ENCODE peak calls at places on chromosomes 5 and 9, in seven cellular contexts. X, F, Q, M, B, E and V are unnamed samples.

GRCh38 chr5:68534131-68534940 is 318.8 kb downstream of the PIK3R1 start:
- DNase-seq in X (no peak), F (peak), Q (no peak), M (no peak), B (peak), E (no peak), V (peak)

GRCh38 chr5:95261369-95262175 is 23.3 kb downstream of the MCTP1 start:
- DNase-seq in X (no peak), F (no peak), Q (peak), M (no peak), B (peak), E (no peak), V (no peak)

GRCh38 chr5:167049043-167049663 is 1242.3 kb upstream of the WWC1 start:
- DNase-seq in X (peak), F (peak), Q (peak), M (no peak), B (peak), E (no peak), V (peak)

GRCh38 chr5:92560698-92561361 is 1020.2 kb downstream of the NR2F1-AS1 start:
- DNase-seq in X (peak), F (no peak), Q (no peak), M (no peak), B (no peak), E (peak), V (no peak)

GRCh38 chr5:161412792-161413191 is 133.7 kb downstream of the GABRB2 start:
- DNase-seq in X (no peak), F (no peak), Q (no peak), M (no peak), B (no peak), E (no peak), V (no peak)

GRCh38 chr5:10863763-10864383 is 102.8 kb upstream of the DAP start:
- DNase-seq in X (peak), F (peak), Q (peak), M (peak), B (peak), E (peak), V (peak)

GRCh38 chr9:113566712-113567071 is 103.2 kb downstream of the RGS3 start:
- DNase-seq in X (no peak), F (peak), Q (no peak), M (no peak), B (no peak), E (no peak), V (no peak)

GRCh38 chr5:148615644-148616283 is 38.6 kb downstream of the HTR4 start:
- DNase-seq in X (no peak), F (no peak), Q (no peak), M (no peak), B (no peak), E (no peak), V (no peak)

GRCh38 chr9:133870598-133871595 is 121.2 kb downstream of the VAV2 start:
- DNase-seq in X (no peak), F (no peak), Q (no peak), M (no peak), B (no peak), E (no peak), V (no peak)

GRCh38 chr5:119486-120097 is 27.6 kb downstream of the PLEKHG4B start:
- DNase-seq in X (no peak), F (no peak), Q (no peak), M (no peak), B (no peak), E (no peak), V (no peak)

GRCh38 chr9:131275332-131276106 is 791 bp downstream of the FAM78A start:
- DNase-seq in X (no peak), F (no peak), Q (peak), M (no peak), B (peak), E (no peak), V (no peak)

GRCh38 chr9:101569736-101570501 is 24.9 kb downstream of the PPP3R2 start:
- DNase-seq in X (no peak), F (no peak), Q (peak), M (no peak), B (no peak), E (no peak), V (no peak)

GRCh38 chr5:154520861-154521453 is 42.9 kb upstream of the HAND1 start:
- DNase-seq in X (peak), F (peak), Q (peak), M (no peak), B (peak), E (peak), V (peak)

GRCh38 chr5:15794117-15794985 is 294.4 kb downstream of the FBXL7 start:
- DNase-seq in X (no peak), F (peak), Q (no peak), M (no peak), B (no peak), E (no peak), V (no peak)

GRCh38 chr9:137759649-137760321 is 117.8 kb upstream of the CACNA1B start:
- DNase-seq in X (no peak), F (no peak), Q (no peak), M (no peak), B (no peak), E (no peak), V (no peak)

GRCh38 chr5:155147222-155147621 is 133.7 kb downstream of the KIF4B start:
- DNase-seq in X (no peak), F (peak), Q (no peak), M (no peak), B (no peak), E (no peak), V (peak)

GRCh38 chr5:154476343-154477213 is 1.4 kb downstream of the HAND1 start:
- DNase-seq in X (no peak), F (no peak), Q (no peak), M (no peak), B (no peak), E (no peak), V (no peak)

GRCh38 chr9:89596937-89597555 is 7.8 kb upstream of the GADD45G start:
- DNase-seq in X (no peak), F (no peak), Q (no peak), M (no peak), B (no peak), E (no peak), V (no peak)

GRCh38 chr5:2879701-2880100 is 128.2 kb upstream of the IRX2 start:
- DNase-seq in X (no peak), F (no peak), Q (no peak), M (no peak), B (no peak), E (no peak), V (no peak)

GRCh38 chr5:17952231-17952630 is 318.0 kb downstream of the TAF11L14 start:
- DNase-seq in X (no peak), F (no peak), Q (no peak), M (no peak), B (no peak), E (no peak), V (no peak)

GRCh38 chr9:136265561-136266355 is 20.1 kb upstream of the QSOX2 start:
- DNase-seq in X (no peak), F (no peak), Q (no peak), M (no peak), B (no peak), E (no peak), V (no peak)

DNA sequence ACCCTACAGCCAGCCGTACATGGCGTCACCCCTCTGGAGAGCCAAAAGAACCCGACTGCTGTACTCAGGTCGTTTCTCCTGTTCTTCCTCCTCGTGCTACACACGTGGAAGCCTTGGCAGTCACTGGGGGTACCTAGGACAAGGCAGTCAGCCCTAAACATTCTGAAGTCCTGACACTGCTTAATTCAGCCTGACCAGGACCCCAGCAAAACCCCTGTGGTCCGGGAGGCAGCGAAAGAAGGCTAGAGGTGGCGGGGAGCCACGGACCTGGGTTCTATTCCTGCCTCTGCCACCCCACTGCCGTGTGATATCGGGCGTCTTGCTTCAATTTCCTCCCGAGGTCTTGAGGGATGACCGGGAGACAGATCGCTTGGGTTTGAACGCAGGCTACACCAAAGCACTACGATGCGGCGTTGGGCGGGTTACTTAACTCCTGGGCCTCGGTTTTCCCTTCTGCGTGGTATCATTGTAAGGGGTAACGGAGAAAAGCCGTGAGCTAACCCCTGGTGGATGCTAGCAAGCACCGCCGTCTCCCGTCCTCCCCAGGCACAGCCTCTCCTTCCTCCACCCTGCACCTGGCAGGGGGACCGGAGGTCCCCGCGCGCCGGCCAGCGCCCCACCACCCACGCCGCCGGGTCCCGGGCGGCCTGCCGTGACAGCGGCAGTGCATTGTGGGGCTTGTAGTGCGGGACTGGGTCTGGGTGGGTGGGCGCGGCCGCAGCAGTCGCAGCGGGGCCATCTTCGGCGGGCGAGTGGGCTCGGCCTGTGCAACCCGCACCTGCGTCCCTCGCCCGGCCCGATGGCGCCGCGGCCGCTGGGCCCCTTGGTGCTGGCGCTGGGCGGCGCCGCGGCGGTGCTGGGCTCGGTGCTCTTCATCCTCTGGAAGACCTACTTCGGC is at the start of gene ARL10:
- DNase-seq in X (no peak), F (peak), Q (no peak), M (no peak), B (no peak), E (no peak), V (no peak)
- TF ChIP-seq JUND in X (no peak), F (no peak), Q (no peak), M (no peak), B (no peak), E (no peak), V (no peak)

GRCh38 chr5:39912880-39913279 is 488.1 kb upstream of the DAB2 start:
- DNase-seq in X (no peak), F (no peak), Q (no peak), M (no peak), B (no peak), E (no peak), V (no peak)
- TF ChIP-seq JUND in X (no peak), F (no peak), Q (no peak), M (no peak), B (no peak), E (no peak), V (no peak)

GRCh38 chr9:98783518-98784226 is 12.7 kb downstream of the ANKS6 start:
- DNase-seq in X (no peak), F (no peak), Q (no peak), M (no peak), B (no peak), E (no peak), V (no peak)
- TF ChIP-seq JUND in X (no peak), F (no peak), Q (no peak), M (no peak), B (no peak), E (no peak), V (no peak)

GRCh38 chr5:177440990-177441780 is 5.4 kb upstream of the PRR7 start:
- DNase-seq in X (no peak), F (no peak), Q (no peak), M (no peak), B (no peak), E (no peak), V (no peak)

GRCh38 chr5:177442066-177442836 is 4.4 kb upstream of the PRR7 start:
- DNase-seq in X (no peak), F (no peak), Q (no peak), M (no peak), B (no peak), E (no peak), V (no peak)

GRCh38 chr5:177438468-177438867 is 8.1 kb upstream of the PRR7 start:
- DNase-seq in X (no peak), F (no peak), Q (no peak), M (no peak), B (no peak), E (no peak), V (no peak)

GRCh38 chr5:177439518-177440053 is 7.0 kb upstream of the PRR7 start:
- DNase-seq in X (no peak), F (no peak), Q (no peak), M (no peak), B (no peak), E (no peak), V (no peak)

GRCh38 chr5:177440211-177440989 is 6.2 kb upstream of the PRR7 start:
- DNase-seq in X (no peak), F (no peak), Q (no peak), M (no peak), B (no peak), E (no peak), V (no peak)
- TF ChIP-seq JUND in X (no peak), F (no peak), Q (no peak), M (no peak), B (no peak), E (no peak), V (no peak)

DNA sequence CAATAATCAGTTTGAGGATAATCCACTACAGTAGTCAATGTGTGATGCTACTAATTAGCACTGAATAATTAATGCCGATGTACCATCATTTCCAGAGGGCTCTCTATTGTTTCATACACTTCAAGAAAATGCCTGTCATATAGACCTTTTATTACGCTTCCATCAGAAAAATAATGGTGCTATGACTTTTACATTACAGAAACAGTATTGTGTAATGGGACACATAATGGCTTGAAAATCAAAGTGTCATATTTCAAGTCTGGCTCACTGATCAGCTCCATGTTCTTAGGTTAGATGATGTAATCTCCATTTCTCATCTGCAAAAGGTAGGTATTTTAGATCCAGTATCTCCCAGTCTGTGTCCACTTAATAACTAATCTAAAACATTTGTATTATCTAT is 990.7 kb upstream of the TYRP1 start:
- DNase-seq in X (no peak), F (no peak), Q (no peak), M (no peak), B (no peak), E (no peak), V (no peak)
- TF ChIP-seq JUND in X (no peak), F (no peak), Q (no peak), M (no peak), B (no peak), E (no peak), V (no peak)

DNA sequence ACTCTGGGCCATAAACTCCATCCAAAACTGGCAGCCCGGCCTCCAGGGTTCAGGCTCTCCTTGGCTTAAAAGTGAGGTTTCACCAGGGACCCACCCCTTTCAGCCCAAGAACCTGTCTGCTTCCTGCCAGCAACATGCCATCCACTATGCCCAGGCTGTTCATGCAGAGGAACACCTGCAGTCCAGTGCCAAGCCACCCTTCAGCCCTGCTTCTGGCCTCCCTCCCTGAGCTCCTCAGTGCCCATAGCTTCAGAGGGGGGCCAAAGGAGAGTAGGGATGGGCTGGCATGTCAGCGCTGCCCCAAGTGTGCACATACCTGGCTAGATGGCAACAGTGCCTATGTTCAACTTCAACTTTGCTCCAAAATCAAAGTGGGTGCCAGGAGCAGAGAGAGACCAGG is 166.9 kb upstream of the MRPS30 start:
- DNase-seq in X (no peak), F (no peak), Q (no peak), M (no peak), B (no peak), E (no peak), V (no peak)
- TF ChIP-seq JUND in X (no peak), F (no peak), Q (no peak), M (no peak), B (no peak), E (no peak), V (no peak)

GRCh38 chr5:23303433-23303832 is 204.0 kb upstream of the PRDM9 start:
- DNase-seq in X (no peak), F (no peak), Q (no peak), M (no peak), B (no peak), E (no peak), V (no peak)
- TF ChIP-seq JUND in X (no peak), F (no peak), Q (no peak), M (no peak), B (no peak), E (no peak), V (no peak)